ENCODE peak calls at places on chromosomes 6 and 20, in six cellular contexts. M is pancreas, R is HS-5, S is H7, U is SHP77, H is GM12865. Q is an unnamed sample.

GRCh38 chr6:104956663-104957294 is at the start of gene LIN28B:
- DNase-seq in M (no peak), R (no peak), S (no peak), U (peak; percentile 42), H (no peak), Q (no peak)

GRCh38 chr20:50330504-50331313 is 140.1 kb downstream of the CEBPB start:
- DNase-seq in M (no peak), R (no peak), S (no peak), U (no peak), H (no peak), Q (no peak)

GRCh38 chr6:119830069-119830468 is 480.5 kb upstream of the MAN1A1 start:
- DNase-seq in M (no peak), R (no peak), S (no peak), U (no peak), H (no peak), Q (no peak)

GRCh38 chr6:32982084-32982701 is 13.8 kb downstream of the BRD2 start:
- DNase-seq in M (no peak), R (no peak), S (no peak), U (peak; percentile 41), H (peak; percentile 54), Q (no peak)

GRCh38 chr6:43405354-43405753 is 22.0 kb upstream of the ABCC10 start:
- DNase-seq in M (no peak), R (no peak), S (no peak), U (no peak), H (no peak), Q (no peak)

GRCh38 chr6:149781715-149782114 is 32.2 kb downstream of the PCMT1 start:
- DNase-seq in M (no peak), R (no peak), S (no peak), U (no peak), H (no peak), Q (no peak)

GRCh38 chr6:159790947-159791598 is 806 bp downstream of the MRPL18 start:
- DNase-seq in M (peak; percentile 54), R (no peak), S (no peak), U (no peak), H (peak; percentile 47), Q (no peak)

GRCh38 chr6:127818149-127818548 is 82.7 kb downstream of the THEMIS start:
- DNase-seq in M (no peak), R (no peak), S (no peak), U (no peak), H (no peak), Q (no peak)

GRCh38 chr6:169340395-169340794 is 86.7 kb upstream of the THBS2 start:
- DNase-seq in M (no peak), R (no peak), S (no peak), U (no peak), H (no peak), Q (peak; percentile 78)

Q was measured in ureter.